ENCODE peak calls at places on chromosomes 13 and 19, in eight cellular contexts. A is heart left ventricle, O is tibial nerve, Q is stomach, J is body of pancreas, H is esophagus muscularis mucosa, M is ovary, I is breast epithelium. B is an unnamed sample.

GRCh38 chr13:75437582-75438318 is 44.2 kb downstream of the TBC1D4 start:
- DNase-seq in A (no peak), O (no peak), Q (no peak), J (no peak), H (no peak), M (no peak), I (no peak), B (no peak)

GRCh38 chr19:49570138-49570856 is 10.1 kb downstream of the NOSIP start:
- DNase-seq in A (no peak), O (no peak), Q (peak; percentile 65), J (peak; percentile 76), H (no peak), M (peak; percentile 59), I (no peak), B (peak; percentile 75)

GRCh38 chr19:44512326-44513298 is 12.3 kb upstream of the ZNF180 start:
- DNase-seq in A (no peak), O (no peak), Q (no peak), J (no peak), H (no peak), M (no peak), I (no peak), B (no peak)

GRCh38 chr13:76723551-76724232 is 162.5 kb downstream of the KCTD12 start:
- DNase-seq in A (peak; percentile 60), O (no peak), Q (no peak), J (no peak), H (no peak), M (peak; percentile 25), I (no peak), B (no peak)

GRCh38 chr19:3645726-3646125 is 19.1 kb upstream of the CACTIN start:
- DNase-seq in A (no peak), O (no peak), Q (no peak), J (no peak), H (no peak), M (no peak), I (no peak), B (no peak)

GRCh38 chr19:18589380-18590272 is 1.0 kb downstream of the REX1BD start:
- DNase-seq in A (peak; percentile 80), O (no peak), Q (peak; percentile 74), J (peak; percentile 74), H (no peak), M (peak; percentile 66), I (peak; percentile 61), B (peak; percentile 68)

GRCh38 chr19:2315818-2316353 is 7.9 kb upstream of the LINGO3 start:
- DNase-seq in A (peak; percentile 89), O (peak; percentile 33), Q (peak; percentile 65), J (peak; percentile 54), H (peak; percentile 94), M (no peak), I (no peak), B (no peak)

GRCh38 chr19:14383898-14384669 is 2.8 kb downstream of the ADGRE5 start:
- DNase-seq in A (no peak), O (no peak), Q (no peak), J (no peak), H (no peak), M (no peak), I (no peak), B (peak; percentile 53)

GRCh38 chr13:79481685-79482052 is 714 bp downstream of the NDFIP2 start:
- DNase-seq in A (no peak), O (no peak), Q (peak; percentile 28), J (peak; percentile 37), H (no peak), M (no peak), I (peak; percentile 19), B (no peak)

GRCh38 chr19:50858896-50859295 is 4.2 kb downstream of the KLK3 start:
- DNase-seq in A (no peak), O (no peak), Q (no peak), J (peak; percentile 45), H (no peak), M (no peak), I (no peak), B (no peak)

GRCh38 chr13:94182185-94182761 is 297.2 kb downstream of the DCT start:
- DNase-seq in A (no peak), O (no peak), Q (no peak), J (no peak), H (no peak), M (no peak), I (no peak), B (no peak)

GRCh38 chr13:42041684-42042035 is 6.8 kb upstream of the DGKH start:
- DNase-seq in A (peak; percentile 63), O (no peak), Q (peak; percentile 50), J (peak; percentile 61), H (no peak), M (peak; percentile 64), I (peak; percentile 44), B (peak; percentile 51)

GRCh38 chr19:30087381-30088138 is 145.5 kb downstream of the URI1 start:
- DNase-seq in A (peak; percentile 29), O (no peak), Q (no peak), J (no peak), H (no peak), M (no peak), I (no peak), B (no peak)

GRCh38 chr19:46319620-46320019 is 22.8 kb downstream of the HIF3A start:
- DNase-seq in A (no peak), O (no peak), Q (no peak), J (no peak), H (no peak), M (no peak), I (no peak), B (no peak)

GRCh38 chr19:17598953-17599352 is 43.5 kb downstream of the COLGALT1 start:
- DNase-seq in A (no peak), O (no peak), Q (no peak), J (no peak), H (no peak), M (no peak), I (no peak), B (no peak)

GRCh38 chr13:62431852-62432251 is 1016.2 kb upstream of the PCDH20 start:
- DNase-seq in A (no peak), O (no peak), Q (no peak), J (no peak), H (no peak), M (no peak), I (no peak), B (no peak)

GRCh38 chr13:42893346-42893745 is 98.7 kb downstream of the EPSTI1 start:
- DNase-seq in A (no peak), O (no peak), Q (no peak), J (no peak), H (no peak), M (no peak), I (no peak), B (peak; percentile 47)

GRCh38 chr13:29579094-29579493 is 16.4 kb downstream of the SLC7A1 start:
- DNase-seq in A (no peak), O (no peak), Q (no peak), J (no peak), H (no peak), M (no peak), I (no peak), B (no peak)
- H3K36me3 ChIP-seq in A (no peaks in the 10 kb centered on the region), O (no peaks in the 10 kb centered on the region), Q (no peaks in the 10 kb centered on the region), J (no peaks in the 10 kb centered on the region), H (no peaks in the 10 kb centered on the region), M (no peaks in the 10 kb centered on the region), I (no peaks in the 10 kb centered on the region), B (no peaks in the 10 kb centered on the region)

DNA sequence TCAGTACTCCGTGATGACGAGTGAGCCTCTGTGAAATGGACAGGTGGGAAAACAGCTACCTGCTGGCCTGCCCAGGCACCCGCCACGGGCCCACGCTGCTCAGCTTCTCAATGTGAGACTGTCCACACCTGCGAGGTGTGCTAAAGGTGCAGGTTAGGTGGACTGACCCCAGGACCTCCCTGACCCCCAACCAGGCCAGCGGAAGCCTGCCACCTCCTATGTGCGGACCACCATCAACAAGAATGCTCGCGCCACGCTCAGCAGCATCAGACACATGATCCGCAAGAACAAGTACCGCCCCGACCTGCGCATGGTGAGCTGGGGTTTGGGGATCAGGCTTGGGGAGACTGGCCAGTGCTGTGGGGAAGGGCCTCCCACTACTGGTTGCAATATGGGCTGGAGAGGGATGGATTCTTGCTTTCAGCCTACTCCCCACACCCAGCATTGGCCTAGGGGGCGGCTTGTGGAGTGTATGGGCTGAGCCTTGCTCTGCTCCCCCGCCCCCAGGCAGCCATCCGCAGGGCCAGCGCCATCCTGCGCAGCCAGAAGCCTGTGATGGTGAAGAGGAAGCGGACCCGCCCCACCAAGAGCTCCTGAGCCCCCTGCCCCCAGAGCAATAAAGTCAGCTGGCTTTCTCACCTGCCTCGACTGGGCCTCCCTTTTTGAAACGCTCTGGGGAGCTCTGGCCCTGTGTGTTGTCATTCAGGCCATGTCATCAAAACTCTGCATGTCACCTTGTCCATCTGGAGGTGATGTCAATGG is 2.2 kb downstream of the RPL28 start:
- DNase-seq in A (no peak), O (no peak), Q (no peak), J (no peak), H (no peak), M (no peak), I (no peak), B (no peak)
- TF ChIP-seq POLR2A in A (no peak), O (no peak), Q (no peak), J (no peak), H (no peak), M (no peak), I (no peak), B (no peak)

DNA sequence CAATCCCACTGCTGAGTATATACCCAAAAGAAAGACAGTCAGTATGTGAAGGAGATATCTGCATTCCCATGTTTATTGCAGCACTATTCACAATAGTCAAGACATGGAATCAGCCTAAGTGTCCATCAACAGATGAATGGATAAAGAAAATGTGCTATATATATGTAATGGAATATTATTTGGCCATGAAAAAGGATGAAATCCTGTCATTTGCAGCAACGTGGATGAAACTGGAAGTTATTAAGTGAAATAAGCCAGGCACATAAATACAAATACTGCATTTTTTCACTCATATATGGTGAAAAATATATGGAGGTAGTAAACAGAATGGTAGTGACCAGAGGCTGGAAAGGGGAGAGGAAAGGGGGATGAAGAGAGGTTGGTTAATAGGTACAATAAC is 188.9 kb upstream of the SERP2 start:
- DNase-seq in A (no peak), O (no peak), Q (no peak), J (no peak), H (no peak), M (no peak), I (no peak), B (no peak)
- H3K27ac ChIP-seq in A (no peak overlapping the region), O (no peak overlapping the region), Q (no peak overlapping the region), J (no peak overlapping the region), H (no peak overlapping the region), M (no peak overlapping the region), I (no peak overlapping the region), B (no peak overlapping the region)

GRCh38 chr13:98374750-98375149 is 197.7 kb upstream of the RNF113B start:
- DNase-seq in A (no peak), O (no peak), Q (no peak), J (no peak), H (peak; percentile 50), M (no peak), I (no peak), B (no peak)

GRCh38 chr13:98370806-98371553 is 193.9 kb upstream of the RNF113B start:
- DNase-seq in A (no peak), O (no peak), Q (peak; percentile 69), J (peak; percentile 78), H (no peak), M (peak; percentile 71), I (no peak), B (peak; percentile 62)

GRCh38 chr13:98370261-98370660 is 193.2 kb upstream of the RNF113B start:
- DNase-seq in A (no peak), O (no peak), Q (no peak), J (no peak), H (peak; percentile 53), M (no peak), I (no peak), B (no peak)

GRCh38 chr13:98372886-98373285 is 195.8 kb upstream of the RNF113B start:
- DNase-seq in A (no peak), O (no peak), Q (no peak), J (peak; percentile 23), H (no peak), M (no peak), I (no peak), B (no peak)

GRCh38 chr13:98371624-98372023 is 194.6 kb upstream of the RNF113B start:
- DNase-seq in A (no peak), O (no peak), Q (no peak), J (no peak), H (peak; percentile 31), M (no peak), I (no peak), B (no peak)
- H3K36me3 ChIP-seq in A (no peaks in the 10 kb centered on the region), O (no peaks in the 10 kb centered on the region), Q (peaks cover 11% of the 10 kb centered on the region), J (no peaks in the 10 kb centered on the region), H (no peaks in the 10 kb centered on the region), M (no peaks in the 10 kb centered on the region), I (no peaks in the 10 kb centered on the region), B (no peaks in the 10 kb centered on the region)

B was measured in uterus.